ENCODE peak calls at places on chromosome 19, in five cellular contexts. One of them, this sample, is unnamed.

GRCh38 chr19:53903055-53903680 is 5.9 kb upstream of the CACNG7 start:
- DNase-seq in endothelial cell of umbilical vein: peak; percentile 46
- DNase-seq in cardiac muscle cell: peak; percentile 56
- DNase-seq in GM23338: peak; percentile 97
- DNase-seq in dorsolateral prefrontal cortex: no peak
- DNase-seq in this sample: no peak

GRCh38 chr19:47637550-47637949 is 28.6 kb downstream of the BICRA start:
- DNase-seq in endothelial cell of umbilical vein: no peak
- DNase-seq in cardiac muscle cell: peak; percentile 94
- DNase-seq in GM23338: no peak
- DNase-seq in dorsolateral prefrontal cortex: no peak
- DNase-seq in this sample: no peak

GRCh38 chr19:46533085-46534081 is 37.7 kb upstream of the PNMA8B start:
- DNase-seq in endothelial cell of umbilical vein: no peak
- DNase-seq in cardiac muscle cell: no peak
- DNase-seq in GM23338: peak; percentile 70
- DNase-seq in dorsolateral prefrontal cortex: peak; percentile 49
- DNase-seq in this sample: no peak

GRCh38 chr19:3670796-3671679 is 29.2 kb downstream of the PIP5K1C start:
- DNase-seq in endothelial cell of umbilical vein: peak; percentile 84
- DNase-seq in cardiac muscle cell: peak; percentile 88
- DNase-seq in GM23338: no peak
- DNase-seq in dorsolateral prefrontal cortex: no peak
- DNase-seq in this sample: no peak

GRCh38 chr19:44607049-44607448 is 6.3 kb upstream of the IGSF23 start:
- DNase-seq in endothelial cell of umbilical vein: peak; percentile 95
- DNase-seq in cardiac muscle cell: no peak
- DNase-seq in GM23338: no peak
- DNase-seq in dorsolateral prefrontal cortex: no peak
- DNase-seq in this sample: no peak

GRCh38 chr19:6224308-6224675 is 55.5 kb downstream of the MLLT1 start:
- DNase-seq in endothelial cell of umbilical vein: no peak
- DNase-seq in cardiac muscle cell: no peak
- DNase-seq in GM23338: no peak
- DNase-seq in dorsolateral prefrontal cortex: no peak
- DNase-seq in this sample: no peak

GRCh38 chr19:44671400-44671799 is at the start of gene CEACAM19:
- DNase-seq in endothelial cell of umbilical vein: no peak
- DNase-seq in cardiac muscle cell: no peak
- DNase-seq in GM23338: no peak
- DNase-seq in dorsolateral prefrontal cortex: no peak
- DNase-seq in this sample: no peak

GRCh38 chr19:4800591-4801081 is 9.1 kb downstream of the FEM1A start:
- DNase-seq in endothelial cell of umbilical vein: no peak
- DNase-seq in cardiac muscle cell: no peak
- DNase-seq in GM23338: no peak
- DNase-seq in dorsolateral prefrontal cortex: no peak
- DNase-seq in this sample: no peak

GRCh38 chr19:41175825-41176734 is 16.9 kb upstream of the CYP2S1 start:
- DNase-seq in endothelial cell of umbilical vein: no peak
- DNase-seq in cardiac muscle cell: peak; percentile 73
- DNase-seq in GM23338: peak; percentile 96
- DNase-seq in dorsolateral prefrontal cortex: no peak
- DNase-seq in this sample: peak; percentile 6

GRCh38 chr19:10565028-10565566 is 713 bp downstream of the KRI1 start:
- DNase-seq in endothelial cell of umbilical vein: peak; percentile 26
- DNase-seq in cardiac muscle cell: peak; percentile 49
- DNase-seq in GM23338: peak; percentile 75
- DNase-seq in dorsolateral prefrontal cortex: no peak
- DNase-seq in this sample: no peak

GRCh38 chr19:8585894-8586750 is 8.9 kb upstream of the MYO1F start:
- DNase-seq in endothelial cell of umbilical vein: no peak
- DNase-seq in cardiac muscle cell: peak; percentile 52
- DNase-seq in GM23338: peak; percentile 97
- DNase-seq in dorsolateral prefrontal cortex: no peak
- DNase-seq in this sample: peak; percentile 80

GRCh38 chr19:43229315-43229714 is 23.9 kb upstream of the PSG4 start:
- DNase-seq in endothelial cell of umbilical vein: no peak
- DNase-seq in cardiac muscle cell: peak; percentile 6
- DNase-seq in GM23338: peak; percentile 52
- DNase-seq in dorsolateral prefrontal cortex: no peak
- DNase-seq in this sample: no peak

GRCh38 chr19:45211751-45212381 is 33.3 kb downstream of the BLOC1S3 start:
- DNase-seq in endothelial cell of umbilical vein: peak; percentile 46
- DNase-seq in cardiac muscle cell: peak; percentile 67
- DNase-seq in GM23338: no peak
- DNase-seq in dorsolateral prefrontal cortex: no peak
- DNase-seq in this sample: no peak

GRCh38 chr19:35928507-35928906 is 7.7 kb upstream of the LRFN3 start:
- DNase-seq in endothelial cell of umbilical vein: no peak
- DNase-seq in cardiac muscle cell: no peak
- DNase-seq in GM23338: no peak
- DNase-seq in dorsolateral prefrontal cortex: no peak
- DNase-seq in this sample: no peak

GRCh38 chr19:42281175-42282035 is 12.4 kb downstream of the CIC start:
- DNase-seq in endothelial cell of umbilical vein: peak; percentile 72
- DNase-seq in cardiac muscle cell: peak; percentile 56
- DNase-seq in GM23338: peak; percentile 57
- DNase-seq in dorsolateral prefrontal cortex: peak; percentile 81
- DNase-seq in this sample: peak; percentile 34

GRCh38 chr19:16064209-16064889 is 11.9 kb upstream of the TPM4 start:
- DNase-seq in endothelial cell of umbilical vein: no peak
- DNase-seq in cardiac muscle cell: no peak
- DNase-seq in GM23338: no peak
- DNase-seq in dorsolateral prefrontal cortex: no peak
- DNase-seq in this sample: no peak

GRCh38 chr19:16067205-16067938 is 8.9 kb upstream of the TPM4 start:
- DNase-seq in endothelial cell of umbilical vein: peak; percentile 50
- DNase-seq in cardiac muscle cell: peak; percentile 94
- DNase-seq in GM23338: no peak
- DNase-seq in dorsolateral prefrontal cortex: no peak
- DNase-seq in this sample: no peak

GRCh38 chr19:16069813-16070365 is 6.4 kb upstream of the TPM4 start:
- DNase-seq in endothelial cell of umbilical vein: no peak
- DNase-seq in cardiac muscle cell: no peak
- DNase-seq in GM23338: no peak
- DNase-seq in dorsolateral prefrontal cortex: no peak
- DNase-seq in this sample: no peak

GRCh38 chr19:16068696-16069259 is 7.5 kb upstream of the TPM4 start:
- DNase-seq in endothelial cell of umbilical vein: peak; percentile 42
- DNase-seq in cardiac muscle cell: no peak
- DNase-seq in GM23338: no peak
- DNase-seq in dorsolateral prefrontal cortex: no peak
- DNase-seq in this sample: no peak

DNA sequence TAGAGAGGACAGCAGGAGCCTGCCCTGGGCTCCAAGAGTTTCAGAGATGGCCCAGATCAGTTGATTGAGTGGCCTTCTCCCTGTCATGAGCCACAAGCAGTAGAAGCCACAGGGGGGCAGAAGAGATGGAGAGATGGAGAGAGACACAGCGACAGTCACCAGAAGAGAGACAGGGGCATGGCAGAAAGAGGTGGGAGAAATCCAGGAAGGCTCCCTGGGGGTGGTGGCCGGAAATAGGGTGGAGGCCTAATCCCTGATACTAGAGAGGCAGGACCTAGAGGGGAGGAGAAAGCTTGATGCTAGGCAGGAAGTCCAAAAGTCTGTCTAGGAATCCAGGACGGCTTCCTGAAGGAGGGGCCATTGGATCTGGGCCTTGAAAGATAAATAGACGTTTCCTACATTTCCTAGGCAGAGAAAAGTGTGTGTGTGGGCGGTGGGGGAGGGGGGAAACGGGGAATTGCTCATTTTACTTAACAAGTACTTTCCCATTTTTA is 9.6 kb upstream of the TPM4 start:
- DNase-seq in endothelial cell of umbilical vein: peak; percentile 86
- DNase-seq in cardiac muscle cell: peak; percentile 82
- DNase-seq in GM23338: no peak
- DNase-seq in dorsolateral prefrontal cortex: no peak
- DNase-seq in this sample: no peak
- TF ChIP-seq CTCF in endothelial cell of umbilical vein: peak; percentile 33
- TF ChIP-seq CTCF in cardiac muscle cell: no peak
- TF ChIP-seq CTCF in GM23338: no peak
- TF ChIP-seq CTCF in dorsolateral prefrontal cortex: peak; percentile 9
- TF ChIP-seq CTCF in this sample: peak; percentile 38

DNA sequence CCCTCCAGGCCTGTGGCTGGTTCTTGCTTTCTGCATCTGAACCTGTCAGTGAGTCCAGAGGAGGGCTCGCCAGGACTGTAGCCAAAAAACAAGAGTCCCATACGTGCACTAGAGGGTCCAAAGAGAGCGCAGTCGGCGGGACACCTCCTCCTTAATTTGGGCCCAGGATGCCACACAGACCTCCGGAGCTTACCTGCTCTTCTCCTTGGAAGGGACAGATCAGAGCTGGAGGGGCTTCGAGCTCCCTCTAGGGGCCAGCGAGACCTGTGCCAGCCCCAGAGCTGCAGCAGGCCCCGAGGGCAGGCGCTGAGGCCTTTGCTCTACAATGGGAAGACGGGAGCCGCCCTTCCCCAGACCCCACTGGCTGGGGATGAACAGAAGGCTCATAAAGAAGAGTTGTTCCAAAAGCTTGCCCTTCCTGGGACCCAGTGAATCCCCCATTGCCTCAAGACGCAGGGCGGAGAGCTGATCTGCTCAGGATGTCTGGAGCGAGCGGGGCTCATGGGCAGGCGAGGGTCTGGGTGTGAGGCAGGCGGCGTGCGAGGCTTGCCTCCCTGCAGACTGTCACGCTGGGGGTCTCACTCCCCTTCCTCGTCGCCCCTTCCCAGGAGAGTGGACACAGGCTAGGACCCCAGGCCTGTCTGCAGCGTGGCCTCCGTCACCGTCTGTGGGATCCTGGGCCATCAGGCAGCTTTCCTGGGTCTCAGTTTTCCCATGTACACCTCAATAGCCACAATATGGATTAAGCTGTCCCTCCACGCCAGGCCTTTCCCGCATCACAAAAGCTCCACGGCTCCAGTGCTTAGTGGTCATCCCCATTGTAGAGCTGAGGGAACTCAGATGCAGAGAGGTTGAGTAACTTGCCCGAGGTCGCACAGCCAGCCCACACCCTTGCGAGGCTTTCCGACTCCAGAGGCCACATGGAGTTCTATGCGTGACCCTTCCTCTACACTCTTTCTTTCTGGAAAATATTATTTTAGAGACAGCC is 46.9 kb upstream of the VSTM2B start:
- DNase-seq in endothelial cell of umbilical vein: no peak
- DNase-seq in cardiac muscle cell: no peak
- DNase-seq in GM23338: peak; percentile 87
- DNase-seq in dorsolateral prefrontal cortex: peak; percentile 73
- DNase-seq in this sample: peak; percentile 52
- TF ChIP-seq CTCF in endothelial cell of umbilical vein: no peak
- TF ChIP-seq CTCF in cardiac muscle cell: peak; percentile 15
- TF ChIP-seq CTCF in GM23338: peak; percentile 79
- TF ChIP-seq CTCF in dorsolateral prefrontal cortex: peak; percentile 51
- TF ChIP-seq CTCF in this sample: peak; percentile 69

GRCh38 chr19:2604747-2605329 is 97.7 kb downstream of the GNG7 start:
- DNase-seq in endothelial cell of umbilical vein: no peak
- DNase-seq in cardiac muscle cell: no peak
- DNase-seq in GM23338: no peak
- DNase-seq in dorsolateral prefrontal cortex: no peak
- DNase-seq in this sample: no peak

GRCh38 chr19:2603320-2603719 is 99.2 kb downstream of the GNG7 start:
- DNase-seq in endothelial cell of umbilical vein: no peak
- DNase-seq in cardiac muscle cell: peak; percentile 68
- DNase-seq in GM23338: peak; percentile 75
- DNase-seq in dorsolateral prefrontal cortex: no peak
- DNase-seq in this sample: no peak

GRCh38 chr19:2607712-2608601 is 94.5 kb downstream of the GNG7 start:
- DNase-seq in endothelial cell of umbilical vein: no peak
- DNase-seq in cardiac muscle cell: no peak
- DNase-seq in GM23338: no peak
- DNase-seq in dorsolateral prefrontal cortex: no peak
- DNase-seq in this sample: no peak

GRCh38 chr19:2600914-2601870 is 101.3 kb downstream of the GNG7 start:
- DNase-seq in endothelial cell of umbilical vein: no peak
- DNase-seq in cardiac muscle cell: no peak
- DNase-seq in GM23338: no peak
- DNase-seq in dorsolateral prefrontal cortex: no peak
- DNase-seq in this sample: no peak

DNA sequence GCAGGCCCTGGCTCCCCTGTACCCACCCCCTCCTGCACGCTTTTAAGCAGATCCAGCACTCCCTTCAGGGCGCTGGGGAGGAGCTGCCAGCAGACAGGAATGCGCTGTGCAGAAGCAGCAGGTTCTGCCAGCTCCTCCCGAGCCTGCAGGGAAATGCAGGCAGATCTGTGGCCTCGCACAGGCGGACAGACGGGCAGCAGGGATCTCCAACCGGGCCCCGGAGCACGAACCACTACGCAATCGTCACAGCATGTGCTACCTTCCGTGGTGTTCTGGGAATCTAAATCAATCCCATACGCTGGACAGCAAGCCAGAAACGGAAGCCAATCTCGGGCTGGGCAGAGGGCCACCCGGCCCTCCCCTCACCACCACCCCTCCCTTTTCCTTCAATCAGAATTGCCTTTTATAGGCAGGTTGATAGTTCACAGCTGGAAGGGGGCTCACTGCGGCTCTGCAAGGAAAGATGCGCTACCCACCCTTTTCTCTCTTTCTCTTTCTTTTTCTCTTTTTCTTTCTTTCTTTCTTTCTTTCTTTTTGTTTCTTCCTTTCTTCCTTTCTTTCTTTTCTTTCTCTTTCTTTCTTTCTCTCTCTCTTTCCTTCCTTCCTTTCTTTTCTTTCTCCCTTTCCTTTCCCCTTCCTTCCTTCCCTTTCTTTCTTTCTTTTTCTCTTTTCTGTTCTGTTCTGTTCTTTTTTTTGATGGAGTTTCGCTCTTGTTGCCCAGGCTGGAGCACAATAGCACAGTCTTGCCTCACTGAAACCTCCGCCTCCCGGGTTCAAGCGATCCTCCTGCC is 99.9 kb downstream of the GNG7 start:
- DNase-seq in endothelial cell of umbilical vein: peak; percentile 37
- DNase-seq in cardiac muscle cell: peak; percentile 97
- DNase-seq in GM23338: peak; percentile 84
- DNase-seq in dorsolateral prefrontal cortex: peak; percentile 78
- DNase-seq in this sample: no peak
- TF ChIP-seq CTCF in endothelial cell of umbilical vein: no peak
- TF ChIP-seq CTCF in cardiac muscle cell: no peak
- TF ChIP-seq CTCF in GM23338: no peak
- TF ChIP-seq CTCF in dorsolateral prefrontal cortex: no peak
- TF ChIP-seq CTCF in this sample: no peak

DNA sequence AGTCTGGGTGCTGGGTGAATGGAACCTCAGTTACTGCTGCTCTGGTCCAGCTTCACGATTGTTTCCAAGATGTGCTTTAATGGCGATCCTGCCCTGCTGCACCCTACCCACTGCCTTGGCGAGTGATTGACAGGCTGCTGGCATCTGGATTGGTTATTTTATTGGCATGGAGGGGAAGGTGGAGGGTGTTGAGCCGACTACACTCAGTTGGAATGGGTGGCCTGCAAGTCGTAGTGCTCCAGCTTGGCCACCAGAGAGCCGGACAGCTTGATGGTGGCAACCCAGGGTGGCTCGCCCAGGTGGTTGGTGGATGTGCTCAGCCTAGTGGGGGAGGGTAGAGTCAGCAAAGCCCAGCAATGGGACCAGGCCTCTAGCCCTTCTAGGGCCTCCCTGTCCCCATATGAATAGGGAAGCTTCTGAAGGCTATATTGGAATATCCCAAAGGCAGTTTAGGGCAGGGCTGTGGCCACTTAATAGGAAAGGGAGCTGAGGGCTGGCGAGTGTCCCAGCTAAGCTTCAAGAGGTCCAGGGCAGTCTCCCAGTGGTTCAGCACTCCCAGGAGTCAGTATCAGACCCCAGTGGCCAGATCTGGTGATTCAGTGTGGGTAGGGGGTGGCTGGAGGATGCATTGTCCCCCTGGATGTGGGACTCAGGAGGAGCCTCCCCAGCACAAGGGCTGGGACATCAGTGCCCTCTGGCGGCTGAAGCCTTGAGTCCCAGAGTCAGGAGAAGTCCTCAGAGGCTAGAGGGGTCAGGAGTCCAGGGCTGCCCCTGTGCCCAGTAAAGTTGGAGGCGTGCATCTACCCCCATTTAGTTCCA is 3.4 kb downstream of the GGN start:
- DNase-seq in endothelial cell of umbilical vein: no peak
- DNase-seq in cardiac muscle cell: no peak
- DNase-seq in GM23338: peak; percentile 87
- DNase-seq in dorsolateral prefrontal cortex: no peak
- DNase-seq in this sample: no peak
- TF ChIP-seq CTCF in endothelial cell of umbilical vein: peak; percentile 37
- TF ChIP-seq CTCF in cardiac muscle cell: peak; percentile 46
- TF ChIP-seq CTCF in GM23338: peak; percentile 69
- TF ChIP-seq CTCF in dorsolateral prefrontal cortex: no peak
- TF ChIP-seq CTCF in this sample: peak; percentile 23